ENCODE peak calls at places on chromosomes 5 and 9, in eight cellular contexts. One of them, this sample, is unnamed.
A peak's percentile ranks its signal among the peaks of the same experiment; 100 is the strongest.

GRCh38 chr9:125537442-125538091 is 169.4 kb downstream of the MAPKAP1 start:
- DNase-seq in pancreas: no peak
- DNase-seq in GM23248: no peak
- DNase-seq in upper lobe of right lung: no peak
- DNase-seq in PC-9: no peak
- DNase-seq in stomach: no peak
- DNase-seq in left ventricle myocardium inferior: no peak
- DNase-seq in aorta: no peak
- DNase-seq in this sample: no peak

GRCh38 chr9:81069923-81070322 is 619.4 kb downstream of the TLE1 start:
- DNase-seq in GM23248: no peak
- DNase-seq in stomach: no peak
- DNase-seq in upper lobe of right lung: no peak
- DNase-seq in PC-9: no peak
- DNase-seq in aorta: no peak
- DNase-seq in left ventricle myocardium inferior: no peak
- DNase-seq in pancreas: no peak
- DNase-seq in this sample: no peak

GRCh38 chr9:105053209-105053652 is 125.3 kb upstream of the ABCA1 start:
- DNase-seq in left ventricle myocardium inferior: no peak
- DNase-seq in aorta: no peak
- DNase-seq in GM23248: peak; percentile 87
- DNase-seq in stomach: no peak
- DNase-seq in PC-9: peak; percentile 54
- DNase-seq in pancreas: no peak
- DNase-seq in upper lobe of right lung: no peak
- DNase-seq in this sample: peak; percentile 61

GRCh38 chr5:172878585-172879433 is 44.8 kb downstream of the ERGIC1 start:
- DNase-seq in PC-9: no peak
- DNase-seq in aorta: peak; percentile 89
- DNase-seq in GM23248: peak; percentile 90
- DNase-seq in left ventricle myocardium inferior: no peak
- DNase-seq in upper lobe of right lung: no peak
- DNase-seq in stomach: no peak
- DNase-seq in pancreas: no peak
- DNase-seq in this sample: peak; percentile 67

GRCh38 chr5:180438785-180439780 is 55.1 kb upstream of the CNOT6 start:
- DNase-seq in aorta: peak; percentile 33
- DNase-seq in stomach: peak; percentile 14
- DNase-seq in left ventricle myocardium inferior: no peak
- DNase-seq in pancreas: no peak
- DNase-seq in GM23248: no peak
- DNase-seq in upper lobe of right lung: peak; percentile 73
- DNase-seq in PC-9: no peak
- DNase-seq in this sample: no peak

GRCh38 chr5:34686762-34687268 is 30.7 kb downstream of the RAI14 start:
- DNase-seq in pancreas: peak; percentile 80
- DNase-seq in aorta: peak; percentile 86
- DNase-seq in stomach: peak; percentile 86
- DNase-seq in GM23248: peak; percentile 95
- DNase-seq in upper lobe of right lung: peak; percentile 75
- DNase-seq in left ventricle myocardium inferior: peak; percentile 65
- DNase-seq in PC-9: peak; percentile 88
- DNase-seq in this sample: peak; percentile 91

GRCh38 chr5:150609843-150610584 is 30.4 kb upstream of the SYNPO start:
- DNase-seq in pancreas: no peak
- DNase-seq in stomach: peak; percentile 49
- DNase-seq in PC-9: no peak
- DNase-seq in aorta: peak; percentile 90
- DNase-seq in GM23248: no peak
- DNase-seq in upper lobe of right lung: no peak
- DNase-seq in left ventricle myocardium inferior: peak; percentile 65
- DNase-seq in this sample: no peak

GRCh38 chr9:22625540-22625939 is 178.9 kb downstream of the DMRTA1 start:
- DNase-seq in pancreas: no peak
- DNase-seq in upper lobe of right lung: no peak
- DNase-seq in aorta: no peak
- DNase-seq in GM23248: no peak
- DNase-seq in PC-9: no peak
- DNase-seq in left ventricle myocardium inferior: no peak
- DNase-seq in stomach: no peak
- DNase-seq in this sample: no peak

GRCh38 chr9:22120595-22120994 is 111.5 kb upstream of the CDKN2B start:
- DNase-seq in left ventricle myocardium inferior: no peak
- DNase-seq in pancreas: no peak
- DNase-seq in PC-9: no peak
- DNase-seq in stomach: no peak
- DNase-seq in GM23248: no peak
- DNase-seq in aorta: no peak
- DNase-seq in upper lobe of right lung: no peak
- DNase-seq in this sample: no peak

GRCh38 chr5:119943148-119943547 is 313.8 kb downstream of the FAM170A start:
- DNase-seq in PC-9: no peak
- DNase-seq in GM23248: peak; percentile 44
- DNase-seq in left ventricle myocardium inferior: no peak
- DNase-seq in aorta: no peak
- DNase-seq in pancreas: no peak
- DNase-seq in stomach: no peak
- DNase-seq in upper lobe of right lung: no peak
- DNase-seq in this sample: peak; percentile 52

GRCh38 chr9:130692365-130692764 is 1.2 kb upstream of the EXOSC2 start:
- DNase-seq in stomach: no peak
- DNase-seq in GM23248: peak; percentile 30
- DNase-seq in upper lobe of right lung: no peak
- DNase-seq in left ventricle myocardium inferior: no peak
- DNase-seq in aorta: no peak
- DNase-seq in pancreas: peak; percentile 40
- DNase-seq in PC-9: no peak
- DNase-seq in this sample: no peak

GRCh38 chr5:171315925-171316257 is 6.8 kb downstream of the TLX3 start:
- DNase-seq in PC-9: no peak
- DNase-seq in pancreas: no peak
- DNase-seq in GM23248: no peak
- DNase-seq in upper lobe of right lung: peak; percentile 39
- DNase-seq in left ventricle myocardium inferior: no peak
- DNase-seq in stomach: no peak
- DNase-seq in aorta: no peak
- DNase-seq in this sample: no peak

GRCh38 chr5:39419830-39420229 is 5.0 kb downstream of the DAB2 start:
- DNase-seq in PC-9: no peak
- DNase-seq in upper lobe of right lung: no peak
- DNase-seq in stomach: no peak
- DNase-seq in GM23248: peak; percentile 46
- DNase-seq in left ventricle myocardium inferior: no peak
- DNase-seq in aorta: no peak
- DNase-seq in pancreas: no peak
- DNase-seq in this sample: no peak

GRCh38 chr5:161535762-161536161 is 10.8 kb downstream of the GABRB2 start:
- DNase-seq in upper lobe of right lung: no peak
- DNase-seq in PC-9: no peak
- DNase-seq in aorta: no peak
- DNase-seq in pancreas: no peak
- DNase-seq in left ventricle myocardium inferior: no peak
- DNase-seq in stomach: no peak
- DNase-seq in GM23248: no peak
- DNase-seq in this sample: no peak

GRCh38 chr5:144205141-144205551 is 34.5 kb downstream of the KCTD16 start:
- DNase-seq in GM23248: peak; percentile 72
- DNase-seq in upper lobe of right lung: peak; percentile 63
- DNase-seq in PC-9: no peak
- DNase-seq in left ventricle myocardium inferior: peak; percentile 17
- DNase-seq in pancreas: peak; percentile 50
- DNase-seq in aorta: peak; percentile 80
- DNase-seq in stomach: no peak
- DNase-seq in this sample: peak; percentile 86

DNA sequence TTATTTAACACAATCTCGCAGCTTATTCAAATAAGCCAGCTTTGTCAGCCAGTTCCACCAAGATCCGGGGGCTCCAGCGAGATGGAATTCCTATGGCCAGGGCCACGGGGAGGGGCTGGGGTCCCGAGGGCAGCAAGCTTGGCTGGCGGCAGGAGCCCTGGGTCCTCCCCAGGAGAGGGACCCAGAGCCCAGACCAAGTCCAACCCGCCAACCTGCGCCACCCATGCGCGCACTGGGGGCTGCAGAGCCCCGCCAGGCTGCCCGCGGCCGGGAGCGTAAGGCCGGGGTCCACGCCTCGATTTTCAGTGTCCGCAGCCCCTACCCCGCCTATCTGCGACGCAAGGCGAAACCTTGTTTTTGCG is 7.3 kb downstream of the IRX4 start:
- DNase-seq in PC-9: no peak
- DNase-seq in GM23248: no peak
- DNase-seq in upper lobe of right lung: no peak
- DNase-seq in pancreas: no peak
- DNase-seq in stomach: no peak
- DNase-seq in aorta: no peak
- DNase-seq in left ventricle myocardium inferior: no peak
- DNase-seq in this sample: no peak
- H3K4me3 ChIP-seq in PC-9: no peak overlapping the region
- H3K4me3 ChIP-seq in GM23248: no peak overlapping the region
- H3K4me3 ChIP-seq in upper lobe of right lung: no peak overlapping the region
- H3K4me3 ChIP-seq in pancreas: no peak overlapping the region
- H3K4me3 ChIP-seq in stomach: peak overlapping the region; percentile 18
- H3K4me3 ChIP-seq in aorta: no peak overlapping the region
- H3K4me3 ChIP-seq in left ventricle myocardium inferior: no peak overlapping the region
- H3K4me3 ChIP-seq in this sample: no peak overlapping the region

DNA sequence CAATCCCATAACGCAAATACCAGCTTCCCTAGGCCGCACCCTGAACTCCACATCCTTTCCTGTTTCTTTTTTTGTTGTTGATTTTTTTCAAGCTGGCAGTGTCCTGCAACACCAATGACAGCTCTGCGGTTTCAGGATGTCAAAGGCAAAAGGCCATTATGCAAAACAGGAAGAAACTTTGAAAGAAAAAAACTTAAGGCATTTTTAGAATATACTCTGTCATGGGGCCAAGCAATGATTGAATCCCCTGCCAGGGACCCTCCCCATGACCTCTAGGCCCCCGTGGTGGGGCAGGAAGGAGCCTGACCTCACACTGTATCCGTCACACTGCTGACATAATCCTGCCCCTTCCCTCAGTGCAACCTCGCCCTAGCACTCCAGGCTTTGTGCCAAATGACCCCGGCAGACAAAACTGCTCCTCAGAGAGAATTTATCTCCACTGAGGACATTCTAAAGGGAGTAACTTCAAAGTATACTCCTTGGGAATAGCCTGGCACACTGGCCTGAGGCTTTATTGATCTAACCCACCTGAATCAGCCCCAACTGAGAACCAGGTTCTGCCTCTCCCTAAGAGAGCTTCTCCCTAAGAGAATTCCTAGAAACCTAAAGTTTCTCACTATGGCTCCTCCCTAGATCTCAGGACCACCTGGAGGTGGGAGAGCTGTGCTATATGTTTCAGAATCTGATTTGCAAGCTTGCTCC is 7.9 kb downstream of the B4GALT1 start:
- DNase-seq in PC-9: peak; percentile 74
- DNase-seq in upper lobe of right lung: peak; percentile 82
- DNase-seq in stomach: no peak
- DNase-seq in GM23248: peak; percentile 56
- DNase-seq in aorta: peak; percentile 85
- DNase-seq in left ventricle myocardium inferior: peak; percentile 83
- DNase-seq in pancreas: no peak
- DNase-seq in this sample: peak; percentile 56
- H3K4me3 ChIP-seq in PC-9: peak overlapping the region; percentile 93
- H3K4me3 ChIP-seq in upper lobe of right lung: peak overlapping the region; percentile 5
- H3K4me3 ChIP-seq in stomach: no peak overlapping the region
- H3K4me3 ChIP-seq in GM23248: peak overlapping the region; percentile 98
- H3K4me3 ChIP-seq in aorta: no peak overlapping the region
- H3K4me3 ChIP-seq in left ventricle myocardium inferior: peak overlapping the region; percentile 38
- H3K4me3 ChIP-seq in pancreas: no peak overlapping the region
- H3K4me3 ChIP-seq in this sample: peak overlapping the region; percentile 68

GRCh38 chr5:174545926-174546325 is 178.5 kb upstream of the MSX2 start:
- DNase-seq in left ventricle myocardium inferior: no peak
- DNase-seq in pancreas: no peak
- DNase-seq in upper lobe of right lung: no peak
- DNase-seq in GM23248: no peak
- DNase-seq in stomach: no peak
- DNase-seq in aorta: no peak
- DNase-seq in PC-9: no peak
- DNase-seq in this sample: no peak

GRCh38 chr5:174550026-174550425 is 174.4 kb upstream of the MSX2 start:
- DNase-seq in pancreas: no peak
- DNase-seq in aorta: no peak
- DNase-seq in left ventricle myocardium inferior: no peak
- DNase-seq in PC-9: no peak
- DNase-seq in upper lobe of right lung: no peak
- DNase-seq in stomach: no peak
- DNase-seq in GM23248: no peak
- DNase-seq in this sample: peak; percentile 11

GRCh38 chr5:174552428-174552827 is 172.0 kb upstream of the MSX2 start:
- DNase-seq in upper lobe of right lung: no peak
- DNase-seq in GM23248: no peak
- DNase-seq in stomach: no peak
- DNase-seq in aorta: no peak
- DNase-seq in PC-9: no peak
- DNase-seq in left ventricle myocardium inferior: no peak
- DNase-seq in pancreas: no peak
- DNase-seq in this sample: no peak

GRCh38 chr5:174547814-174548213 is 176.6 kb upstream of the MSX2 start:
- DNase-seq in pancreas: no peak
- DNase-seq in GM23248: no peak
- DNase-seq in PC-9: no peak
- DNase-seq in left ventricle myocardium inferior: no peak
- DNase-seq in upper lobe of right lung: no peak
- DNase-seq in aorta: no peak
- DNase-seq in stomach: no peak
- DNase-seq in this sample: no peak

GRCh38 chr5:174549254-174549653 is 175.1 kb upstream of the MSX2 start:
- DNase-seq in aorta: peak; percentile 89
- DNase-seq in left ventricle myocardium inferior: no peak
- DNase-seq in upper lobe of right lung: no peak
- DNase-seq in stomach: no peak
- DNase-seq in PC-9: no peak
- DNase-seq in pancreas: no peak
- DNase-seq in GM23248: peak; percentile 25
- DNase-seq in this sample: no peak
- H3K4me3 ChIP-seq in aorta: no peak overlapping the region
- H3K4me3 ChIP-seq in left ventricle myocardium inferior: no peak overlapping the region
- H3K4me3 ChIP-seq in upper lobe of right lung: no peak overlapping the region
- H3K4me3 ChIP-seq in stomach: no peak overlapping the region
- H3K4me3 ChIP-seq in PC-9: no peak overlapping the region
- H3K4me3 ChIP-seq in pancreas: no peak overlapping the region
- H3K4me3 ChIP-seq in GM23248: no peak overlapping the region
- H3K4me3 ChIP-seq in this sample: no peak overlapping the region

DNA sequence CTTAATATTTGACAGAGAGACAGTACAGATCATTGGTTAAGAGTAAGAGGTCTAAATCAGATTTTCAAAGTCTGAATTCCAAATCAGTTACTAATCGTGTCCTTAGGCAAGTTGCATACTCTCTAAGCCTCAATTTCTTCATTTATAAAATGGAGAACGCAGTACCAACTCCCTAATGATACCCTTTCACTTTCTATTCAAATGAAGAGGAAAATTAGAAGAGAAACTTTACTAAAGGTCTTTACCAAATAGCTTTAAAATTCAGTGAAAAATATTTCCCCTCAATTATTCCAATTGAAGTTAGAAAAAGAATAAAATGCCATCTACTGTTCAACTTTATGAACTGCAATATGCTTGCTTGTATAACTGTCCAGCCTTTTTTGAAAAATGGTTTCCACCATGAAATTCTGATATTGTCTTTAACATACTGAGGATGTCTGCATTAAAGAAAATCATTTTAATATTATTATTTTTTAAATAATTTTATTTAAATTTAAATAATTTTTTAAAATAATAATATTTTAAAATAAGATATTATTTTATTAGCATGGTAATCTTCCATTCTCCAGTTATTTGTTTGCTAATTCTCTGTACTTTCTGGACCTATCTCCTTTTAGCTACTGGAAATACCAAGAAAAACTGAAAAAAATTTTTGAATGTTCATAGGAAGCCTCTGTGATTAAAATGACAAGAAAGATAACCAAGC is 36.0 kb downstream of the POC5 start:
- DNase-seq in GM23248: peak; percentile 71
- DNase-seq in left ventricle myocardium inferior: no peak
- DNase-seq in pancreas: no peak
- DNase-seq in upper lobe of right lung: no peak
- DNase-seq in stomach: no peak
- DNase-seq in PC-9: peak; percentile 49
- DNase-seq in aorta: no peak
- DNase-seq in this sample: peak; percentile 80
- H3K4me3 ChIP-seq in GM23248: peak overlapping the region; percentile 76
- H3K4me3 ChIP-seq in left ventricle myocardium inferior: no peak overlapping the region
- H3K4me3 ChIP-seq in pancreas: no peak overlapping the region
- H3K4me3 ChIP-seq in upper lobe of right lung: no peak overlapping the region
- H3K4me3 ChIP-seq in stomach: no peak overlapping the region
- H3K4me3 ChIP-seq in PC-9: no peak overlapping the region
- H3K4me3 ChIP-seq in aorta: no peak overlapping the region
- H3K4me3 ChIP-seq in this sample: peak overlapping the region; percentile 81